ENCODE peak calls at places on chromosomes 5 and 9, in five cellular contexts. One of them, this sample, is unnamed.

GRCh38 chr5:148427370-148428042 is 43.7 kb downstream of the FBXO38 start:
- DNase-seq in stomach: no peak
- DNase-seq in HCT116: no peak
- DNase-seq in fibroblast of lung: no peak
- DNase-seq in pancreas: no peak
- DNase-seq in this sample: no peak

GRCh38 chr9:93575706-93576295 is 583 bp upstream of the PHF2 start:
- DNase-seq in stomach: peak; percentile 46
- DNase-seq in HCT116: no peak
- DNase-seq in fibroblast of lung: peak; percentile 36
- DNase-seq in pancreas: peak; percentile 56
- DNase-seq in this sample: peak; percentile 35

GRCh38 chr5:65727491-65728156 is 5.6 kb downstream of the NLN start:
- DNase-seq in stomach: no peak
- DNase-seq in HCT116: no peak
- DNase-seq in fibroblast of lung: no peak
- DNase-seq in pancreas: no peak
- DNase-seq in this sample: no peak

GRCh38 chr9:110323831-110324230 is 13.8 kb downstream of the TXNDC8 start:
- DNase-seq in stomach: no peak
- DNase-seq in HCT116: no peak
- DNase-seq in fibroblast of lung: no peak
- DNase-seq in pancreas: no peak
- DNase-seq in this sample: no peak

GRCh38 chr9:93107825-93108161 is 11.8 kb downstream of the CARD19 start:
- DNase-seq in stomach: no peak
- DNase-seq in HCT116: no peak
- DNase-seq in fibroblast of lung: no peak
- DNase-seq in pancreas: no peak
- DNase-seq in this sample: no peak

GRCh38 chr9:119360237-119360636 is 9.0 kb downstream of the BRINP1 start:
- DNase-seq in stomach: no peak
- DNase-seq in HCT116: no peak
- DNase-seq in fibroblast of lung: no peak
- DNase-seq in pancreas: no peak
- DNase-seq in this sample: no peak

GRCh38 chr5:148951612-148952011 is 111.2 kb downstream of the SH3TC2 start:
- DNase-seq in stomach: no peak
- DNase-seq in HCT116: no peak
- DNase-seq in fibroblast of lung: no peak
- DNase-seq in pancreas: no peak
- DNase-seq in this sample: no peak

GRCh38 chr9:110220809-110221208 is 12.8 kb upstream of the C9orf152 start:
- DNase-seq in stomach: no peak
- DNase-seq in HCT116: no peak
- DNase-seq in fibroblast of lung: no peak
- DNase-seq in pancreas: no peak
- DNase-seq in this sample: no peak

GRCh38 chr5:42948961-42949347 is 91.2 kb downstream of the ANXA2R start:
- DNase-seq in stomach: no peak
- DNase-seq in HCT116: no peak
- DNase-seq in fibroblast of lung: peak; percentile 38
- DNase-seq in pancreas: no peak
- DNase-seq in this sample: no peak

GRCh38 chr9:69324549-69325401 is at the start of gene ENTREP1:
- DNase-seq in stomach: peak; percentile 83
- DNase-seq in HCT116: peak; percentile 24
- DNase-seq in fibroblast of lung: peak; percentile 19
- DNase-seq in pancreas: peak; percentile 78
- DNase-seq in this sample: peak; percentile 50

GRCh38 chr9:108271646-108272349 is 584.0 kb downstream of the ACTL7B start:
- DNase-seq in stomach: peak; percentile 57
- DNase-seq in HCT116: no peak
- DNase-seq in fibroblast of lung: peak; percentile 95
- DNase-seq in pancreas: peak; percentile 63
- DNase-seq in this sample: peak; percentile 97

DNA sequence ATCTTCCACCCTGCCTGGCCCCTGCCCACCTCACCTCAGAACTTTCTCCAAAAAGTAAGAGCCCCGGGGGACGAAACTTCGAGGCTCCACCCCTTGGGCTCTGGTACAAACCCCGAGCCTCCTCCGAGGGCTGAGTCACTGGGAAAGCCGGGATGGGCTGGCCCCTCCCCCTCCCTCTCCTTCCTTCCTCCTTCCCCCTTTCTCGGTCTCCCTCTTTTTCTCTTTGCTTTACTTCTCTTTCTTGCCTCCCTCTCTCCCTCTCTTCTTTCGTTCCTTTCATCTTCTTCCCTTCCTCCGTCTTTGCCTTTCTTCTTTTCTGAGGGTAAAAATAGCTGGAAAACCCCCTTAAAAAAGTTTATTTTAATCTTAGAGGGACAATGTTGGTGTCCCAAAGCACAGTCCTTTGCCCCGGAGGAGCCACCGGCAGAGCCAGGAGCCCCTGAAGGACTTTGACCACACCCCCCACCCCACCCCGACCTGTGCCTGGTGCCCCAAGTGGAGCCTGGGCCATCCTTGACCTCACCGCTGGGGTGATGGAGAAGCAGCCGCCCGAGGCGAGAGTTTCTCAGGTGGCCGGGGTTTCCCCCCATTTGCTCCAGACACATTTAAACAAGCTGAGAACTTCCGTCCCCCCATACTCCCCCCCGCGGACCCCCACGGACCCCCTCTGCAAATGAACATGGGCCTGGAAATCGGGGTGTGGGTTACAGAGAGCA is 5.7 kb upstream of the NOTCH1 start:
- DNase-seq in stomach: peak; percentile 64
- DNase-seq in HCT116: no peak
- DNase-seq in fibroblast of lung: peak; percentile 78
- DNase-seq in pancreas: peak; percentile 49
- DNase-seq in this sample: no peak
- H3K4me3 ChIP-seq in stomach: peak overlapping the region; percentile 1
- H3K4me3 ChIP-seq in HCT116: peak overlapping the region; percentile 3
- H3K4me3 ChIP-seq in fibroblast of lung: peak overlapping the region; percentile 37
- H3K4me3 ChIP-seq in pancreas: no peak overlapping the region
- H3K4me3 ChIP-seq in this sample: no peak overlapping the region

GRCh38 chr5:169706070-169706469 is 69.0 kb downstream of the DOCK2 start:
- DNase-seq in stomach: no peak
- DNase-seq in HCT116: no peak
- DNase-seq in fibroblast of lung: no peak
- DNase-seq in pancreas: no peak
- DNase-seq in this sample: no peak

GRCh38 chr5:169707714-169708113 is 70.6 kb downstream of the DOCK2 start:
- DNase-seq in stomach: no peak
- DNase-seq in HCT116: no peak
- DNase-seq in fibroblast of lung: no peak
- DNase-seq in pancreas: no peak
- DNase-seq in this sample: no peak

GRCh38 chr5:169703803-169704202 is 66.7 kb downstream of the DOCK2 start:
- DNase-seq in stomach: no peak
- DNase-seq in HCT116: no peak
- DNase-seq in fibroblast of lung: no peak
- DNase-seq in pancreas: no peak
- DNase-seq in this sample: no peak

GRCh38 chr5:169706758-169707450 is 69.8 kb downstream of the DOCK2 start:
- DNase-seq in stomach: no peak
- DNase-seq in HCT116: no peak
- DNase-seq in fibroblast of lung: peak; percentile 67
- DNase-seq in pancreas: no peak
- DNase-seq in this sample: no peak

GRCh38 chr5:169705322-169705721 is 68.2 kb downstream of the DOCK2 start:
- DNase-seq in stomach: no peak
- DNase-seq in HCT116: no peak
- DNase-seq in fibroblast of lung: no peak
- DNase-seq in pancreas: no peak
- DNase-seq in this sample: no peak
- H3K4me1 ChIP-seq in stomach: no peaks in the 10 kb centered on the region
- H3K4me1 ChIP-seq in HCT116: no peaks in the 10 kb centered on the region
- H3K4me1 ChIP-seq in fibroblast of lung: peaks cover 19% of the 10 kb centered on the region
- H3K4me1 ChIP-seq in pancreas: no peaks in the 10 kb centered on the region
- H3K4me1 ChIP-seq in this sample: no peaks in the 10 kb centered on the region

GRCh38 chr9:135641745-135642144 is 2.4 kb upstream of the GLT6D1 start:
- DNase-seq in stomach: no peak
- DNase-seq in HCT116: no peak
- DNase-seq in fibroblast of lung: no peak
- DNase-seq in pancreas: no peak
- DNase-seq in this sample: no peak

GRCh38 chr9:135647897-135648296 is 8.6 kb upstream of the GLT6D1 start:
- DNase-seq in stomach: no peak
- DNase-seq in HCT116: no peak
- DNase-seq in fibroblast of lung: no peak
- DNase-seq in pancreas: no peak
- DNase-seq in this sample: no peak

GRCh38 chr9:135641047-135641446 is 1.7 kb upstream of the GLT6D1 start:
- DNase-seq in stomach: no peak
- DNase-seq in HCT116: no peak
- DNase-seq in fibroblast of lung: no peak
- DNase-seq in pancreas: no peak
- DNase-seq in this sample: no peak

GRCh38 chr9:135648494-135649410 is 9.4 kb upstream of the GLT6D1 start:
- DNase-seq in stomach: no peak
- DNase-seq in HCT116: no peak
- DNase-seq in fibroblast of lung: no peak
- DNase-seq in pancreas: no peak
- DNase-seq in this sample: no peak

GRCh38 chr9:135644631-135645218 is 5.4 kb upstream of the GLT6D1 start:
- DNase-seq in stomach: no peak
- DNase-seq in HCT116: no peak
- DNase-seq in fibroblast of lung: no peak
- DNase-seq in pancreas: no peak
- DNase-seq in this sample: no peak
- H3K9me3 ChIP-seq in stomach: peaks cover 60% of the 10 kb centered on the region
- H3K9me3 ChIP-seq in HCT116: peaks cover 38% of the 10 kb centered on the region
- H3K9me3 ChIP-seq in fibroblast of lung: no peaks in the 10 kb centered on the region
- H3K9me3 ChIP-seq in pancreas: no peaks in the 10 kb centered on the region
- H3K9me3 ChIP-seq in this sample: peaks cover 4% of the 10 kb centered on the region

DNA sequence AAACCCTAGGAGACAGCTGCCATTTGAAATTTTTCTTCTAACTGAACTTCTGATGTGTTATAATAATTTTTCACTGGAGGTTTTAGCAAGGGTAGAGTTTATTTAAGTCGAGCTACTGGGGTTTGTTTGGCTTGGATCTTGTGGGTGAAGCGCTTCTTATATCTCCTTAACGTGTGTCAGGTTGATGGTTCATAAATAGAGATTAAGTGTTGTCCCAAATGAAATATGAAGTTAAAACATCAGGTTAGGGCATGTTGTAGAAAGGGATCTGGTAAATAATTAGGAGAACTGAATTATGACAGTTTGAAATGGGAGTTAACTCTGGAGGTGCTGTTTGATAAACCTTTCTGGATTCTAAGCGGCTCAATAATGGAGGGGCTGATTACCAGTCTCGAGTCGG is 717.1 kb upstream of the WWC1 start:
- DNase-seq in stomach: no peak
- DNase-seq in HCT116: no peak
- DNase-seq in fibroblast of lung: no peak
- DNase-seq in pancreas: no peak
- DNase-seq in this sample: no peak
- H3K4me3 ChIP-seq in stomach: no peak overlapping the region
- H3K4me3 ChIP-seq in HCT116: no peak overlapping the region
- H3K4me3 ChIP-seq in fibroblast of lung: peak overlapping the region; percentile 82
- H3K4me3 ChIP-seq in pancreas: no peak overlapping the region
- H3K4me3 ChIP-seq in this sample: no peak overlapping the region

DNA sequence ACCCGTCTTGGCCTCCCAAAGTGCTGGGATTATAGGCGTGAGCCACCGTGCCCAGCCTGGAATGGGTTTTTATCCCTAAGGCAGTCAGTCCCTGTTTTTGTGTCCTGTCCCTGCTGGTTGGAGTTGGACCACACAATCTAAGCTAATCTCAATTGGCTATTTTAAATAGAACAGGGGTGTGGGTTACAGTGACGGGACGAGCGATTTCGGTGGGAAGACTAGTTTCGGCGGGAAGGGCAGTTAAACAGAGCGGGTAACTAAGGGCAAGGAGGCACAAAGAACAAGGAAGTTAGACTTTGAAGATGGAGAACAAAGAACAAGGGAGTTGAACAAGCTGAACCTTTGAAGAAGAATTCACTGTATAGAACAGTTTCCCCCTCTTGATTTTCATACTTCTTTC is 1.4 kb downstream of the GTF3C5 start:
- DNase-seq in stomach: no peak
- DNase-seq in HCT116: no peak
- DNase-seq in fibroblast of lung: no peak
- DNase-seq in pancreas: no peak
- DNase-seq in this sample: no peak
- H3K4me1 ChIP-seq in stomach: peaks cover 61% of the 10 kb centered on the region
- H3K4me1 ChIP-seq in HCT116: peaks cover 3% of the 10 kb centered on the region
- H3K4me1 ChIP-seq in fibroblast of lung: peaks cover 4% of the 10 kb centered on the region
- H3K4me1 ChIP-seq in pancreas: peaks cover 11% of the 10 kb centered on the region
- H3K4me1 ChIP-seq in this sample: peaks cover 4% of the 10 kb centered on the region

This sample was measured in HAP-1.